ENCODE peak calls at places on chromosomes 13 and 19, in eight cellular contexts. One of them, this sample, is unnamed.

GRCh38 chr13:113597386-113598080 is 13.0 kb downstream of the TFDP1 start:
- DNase-seq in CD8-positive, alpha-beta memory T cell: no peak
- DNase-seq in stromal cell of bone marrow: no peak
- DNase-seq in OCI-LY7: no peak
- DNase-seq in T47D: no peak
- DNase-seq in retinal pigment epithelial cell: no peak
- DNase-seq in NAMALWA: no peak
- DNase-seq in Ammon's horn: no peak
- DNase-seq in this sample: no peak

GRCh38 chr13:43959291-43959690 is 79.6 kb downstream of the LACC1 start:
- DNase-seq in CD8-positive, alpha-beta memory T cell: no peak
- DNase-seq in stromal cell of bone marrow: no peak
- DNase-seq in OCI-LY7: no peak
- DNase-seq in T47D: peak
- DNase-seq in retinal pigment epithelial cell: no peak
- DNase-seq in NAMALWA: no peak
- DNase-seq in Ammon's horn: no peak
- DNase-seq in this sample: no peak

GRCh38 chr19:2582984-2583956 is 107.3 kb downstream of the GADD45B start:
- DNase-seq in CD8-positive, alpha-beta memory T cell: no peak
- DNase-seq in stromal cell of bone marrow: no peak
- DNase-seq in OCI-LY7: peak
- DNase-seq in T47D: no peak
- DNase-seq in retinal pigment epithelial cell: no peak
- DNase-seq in NAMALWA: no peak
- DNase-seq in Ammon's horn: no peak
- DNase-seq in this sample: no peak

GRCh38 chr13:105979131-105979530 is 556.3 kb downstream of the EFNB2 start:
- DNase-seq in CD8-positive, alpha-beta memory T cell: no peak
- DNase-seq in stromal cell of bone marrow: no peak
- DNase-seq in OCI-LY7: no peak
- DNase-seq in T47D: no peak
- DNase-seq in retinal pigment epithelial cell: no peak
- DNase-seq in NAMALWA: no peak
- DNase-seq in Ammon's horn: no peak
- DNase-seq in this sample: peak

GRCh38 chr13:98664924-98665637 is 87.4 kb downstream of the SLC15A1 start:
- DNase-seq in CD8-positive, alpha-beta memory T cell: no peak
- DNase-seq in stromal cell of bone marrow: no peak
- DNase-seq in OCI-LY7: no peak
- DNase-seq in T47D: no peak
- DNase-seq in retinal pigment epithelial cell: no peak
- DNase-seq in NAMALWA: no peak
- DNase-seq in Ammon's horn: no peak
- DNase-seq in this sample: peak

GRCh38 chr13:30125422-30126073 is 181.8 kb downstream of the KATNAL1 start:
- DNase-seq in CD8-positive, alpha-beta memory T cell: no peak
- DNase-seq in stromal cell of bone marrow: peak
- DNase-seq in OCI-LY7: no peak
- DNase-seq in T47D: peak
- DNase-seq in retinal pigment epithelial cell: peak
- DNase-seq in NAMALWA: no peak
- DNase-seq in Ammon's horn: no peak
- DNase-seq in this sample: peak

GRCh38 chr13:26046639-26047038 is 5.2 kb downstream of the SHISA2 start:
- DNase-seq in CD8-positive, alpha-beta memory T cell: no peak
- DNase-seq in stromal cell of bone marrow: no peak
- DNase-seq in OCI-LY7: no peak
- DNase-seq in T47D: no peak
- DNase-seq in retinal pigment epithelial cell: no peak
- DNase-seq in NAMALWA: no peak
- DNase-seq in Ammon's horn: no peak
- DNase-seq in this sample: no peak

GRCh38 chr13:54750521-54750920 is 1721.9 kb downstream of the OLFM4 start:
- DNase-seq in CD8-positive, alpha-beta memory T cell: no peak
- DNase-seq in stromal cell of bone marrow: no peak
- DNase-seq in OCI-LY7: no peak
- DNase-seq in T47D: no peak
- DNase-seq in retinal pigment epithelial cell: peak
- DNase-seq in NAMALWA: no peak
- DNase-seq in Ammon's horn: no peak
- DNase-seq in this sample: no peak

GRCh38 chr13:75760182-75760981 is 124.3 kb downstream of the LMO7 start:
- DNase-seq in CD8-positive, alpha-beta memory T cell: peak
- DNase-seq in stromal cell of bone marrow: no peak
- DNase-seq in OCI-LY7: no peak
- DNase-seq in T47D: peak
- DNase-seq in retinal pigment epithelial cell: no peak
- DNase-seq in NAMALWA: peak
- DNase-seq in Ammon's horn: peak
- DNase-seq in this sample: peak

GRCh38 chr19:17235618-17236413 is 9.8 kb downstream of the OCEL1 start:
- DNase-seq in CD8-positive, alpha-beta memory T cell: peak
- DNase-seq in stromal cell of bone marrow: peak
- DNase-seq in OCI-LY7: peak
- DNase-seq in T47D: no peak
- DNase-seq in retinal pigment epithelial cell: no peak
- DNase-seq in NAMALWA: peak
- DNase-seq in Ammon's horn: peak
- DNase-seq in this sample: no peak

GRCh38 chr19:37983916-37984315 is 76.9 kb downstream of the SIPA1L3 start:
- DNase-seq in CD8-positive, alpha-beta memory T cell: no peak
- DNase-seq in stromal cell of bone marrow: no peak
- DNase-seq in OCI-LY7: no peak
- DNase-seq in T47D: no peak
- DNase-seq in retinal pigment epithelial cell: no peak
- DNase-seq in NAMALWA: no peak
- DNase-seq in Ammon's horn: peak
- DNase-seq in this sample: no peak

GRCh38 chr19:33520844-33521479 is 629 bp downstream of the PEPD start:
- DNase-seq in CD8-positive, alpha-beta memory T cell: no peak
- DNase-seq in stromal cell of bone marrow: no peak
- DNase-seq in OCI-LY7: no peak
- DNase-seq in T47D: no peak
- DNase-seq in retinal pigment epithelial cell: no peak
- DNase-seq in NAMALWA: peak
- DNase-seq in Ammon's horn: no peak
- DNase-seq in this sample: no peak

GRCh38 chr19:5321851-5322681 is 18.5 kb downstream of the PTPRS start:
- DNase-seq in CD8-positive, alpha-beta memory T cell: no peak
- DNase-seq in stromal cell of bone marrow: no peak
- DNase-seq in OCI-LY7: peak
- DNase-seq in T47D: no peak
- DNase-seq in retinal pigment epithelial cell: no peak
- DNase-seq in NAMALWA: peak
- DNase-seq in Ammon's horn: no peak
- DNase-seq in this sample: no peak